ENCODE peak calls at places on chromosomes 11 and 22, in five cellular contexts. X is cardiac fibroblast, L is bronchial epithelial cell, K is AG04449, S is coronary artery. Q is an unnamed sample.

GRCh38 chr11:61714316-61714715 is 34.1 kb downstream of the DAGLA start:
- DNase-seq in X (no peak), L (no peak), K (no peak), S (no peak), Q (no peak)

GRCh38 chr11:114076974-114077373 is 17.5 kb downstream of the ZBTB16 start:
- DNase-seq in X (no peak), L (no peak), K (no peak), S (no peak), Q (no peak)

GRCh38 chr11:11407065-11407737 is 54.2 kb upstream of the CSNK2A3 start:
- DNase-seq in X (no peak), L (no peak), K (no peak), S (no peak), Q (no peak)

GRCh38 chr22:47570851-47571250 is 808.4 kb downstream of the TBC1D22A start:
- DNase-seq in X (no peak), L (no peak), K (no peak), S (no peak), Q (no peak)

GRCh38 chr22:39712938-39713525 is 142.5 kb downstream of the CACNA1I start:
- DNase-seq in X (no peak), L (no peak), K (no peak), S (no peak), Q (no peak)

GRCh38 chr11:33779849-33780528 is 5.7 kb upstream of the FBXO3 start:
- DNase-seq in X (peak), L (peak), K (no peak), S (no peak), Q (no peak)

GRCh38 chr22:47599753-47600152 is 837.3 kb downstream of the TBC1D22A start:
- DNase-seq in X (no peak), L (no peak), K (no peak), S (no peak), Q (no peak)

GRCh38 chr22:38735465-38736256 is 20.1 kb downstream of the SUN2 start:
- DNase-seq in X (no peak), L (no peak), K (no peak), S (no peak), Q (no peak)

GRCh38 chr11:1829039-1829820 is 5.6 kb upstream of the SYT8 start:
- DNase-seq in X (peak), L (peak), K (peak), S (no peak), Q (no peak)

GRCh38 chr11:954392-955144 is 28.9 kb downstream of the AP2A2 start:
- DNase-seq in X (no peak), L (no peak), K (no peak), S (no peak), Q (no peak)

GRCh38 chr11:64894070-64894811 is 15.8 kb upstream of the EHD1 start:
- DNase-seq in X (peak), L (peak), K (no peak), S (peak), Q (peak)

GRCh38 chr11:96155627-96156378 is 187.2 kb downstream of the MAML2 start:
- DNase-seq in X (peak), L (peak), K (peak), S (peak), Q (no peak)

GRCh38 chr11:57422669-57423068 is 4.3 kb downstream of the SLC43A3 start:
- DNase-seq in X (no peak), L (no peak), K (no peak), S (no peak), Q (no peak)

GRCh38 chr11:115623021-115623451 is 118.8 kb upstream of the CADM1 start:
- DNase-seq in X (peak), L (peak), K (peak), S (peak), Q (no peak)

GRCh38 chr11:44861829-44862545 is 88.7 kb downstream of the TP53I11 start:
- DNase-seq in X (peak), L (peak), K (peak), S (peak), Q (no peak)

GRCh38 chr11:1782831-1783724 is 19.4 kb upstream of the CTSD start:
- DNase-seq in X (no peak), L (no peak), K (no peak), S (no peak), Q (no peak)

GRCh38 chr11:89175796-89176195 is 1.9 kb upstream of the TYR start:
- DNase-seq in X (no peak), L (no peak), K (no peak), S (no peak), Q (no peak)

GRCh38 chr22:39622881-39623367 is 52.4 kb downstream of the CACNA1I start:
- DNase-seq in X (peak), L (peak), K (no peak), S (no peak), Q (peak)

GRCh38 chr11:96154802-96155520 is 188.0 kb downstream of the MAML2 start:
- DNase-seq in X (peak), L (peak), K (no peak), S (no peak), Q (no peak)

GRCh38 chr11:46876471-46876870 is 30.4 kb upstream of the CKAP5 start:
- DNase-seq in X (no peak), L (no peak), K (no peak), S (no peak), Q (no peak)

GRCh38 chr11:73399159-73400090 is 23.2 kb downstream of the RELT start:
- DNase-seq in X (peak), L (no peak), K (no peak), S (peak), Q (no peak)

DNA sequence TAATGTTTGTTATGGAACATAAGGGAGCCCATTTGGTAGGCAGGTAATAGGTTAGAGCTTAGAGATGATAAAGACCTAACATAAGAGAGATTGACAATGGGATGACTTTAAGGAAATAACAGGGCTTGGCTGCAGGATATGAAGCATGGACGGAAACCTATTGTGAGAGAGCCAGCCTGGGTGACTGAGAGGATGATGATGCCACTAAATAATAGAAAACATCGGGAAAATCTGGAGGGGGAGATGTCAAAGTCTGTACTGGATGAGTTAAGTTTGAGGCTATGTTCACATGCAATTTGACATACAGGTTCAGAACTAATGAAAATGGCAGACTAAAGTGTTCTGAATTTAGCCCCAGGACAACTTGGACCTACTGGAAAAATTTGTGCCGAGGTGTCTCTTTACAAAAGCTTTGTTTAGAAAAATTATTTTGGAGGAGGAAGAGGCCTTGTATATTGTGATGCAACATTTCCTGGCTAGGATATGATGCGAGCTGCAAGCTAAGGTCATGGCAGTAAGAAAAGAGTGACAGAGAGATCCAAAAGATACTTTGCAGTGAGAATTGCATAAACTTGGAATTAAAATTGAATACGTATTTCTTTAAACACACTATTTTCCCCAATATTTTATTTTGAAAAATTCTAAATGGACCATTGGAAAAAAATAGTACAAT is 339.3 kb upstream of the PLET1 start:
- DNase-seq in X (peak), L (no peak), K (no peak), S (no peak), Q (no peak)
- TF ChIP-seq CTCF in X (no peak), L (no peak), K (no peak), S (no peak), Q (no peak)

GRCh38 chr22:46390105-46390651 is 54.7 kb downstream of the TRMU start:
- DNase-seq in X (no peak), L (no peak), K (no peak), S (no peak), Q (no peak)

GRCh38 chr22:46391486-46392136 is 56.1 kb downstream of the TRMU start:
- DNase-seq in X (no peak), L (peak), K (no peak), S (no peak), Q (no peak)

GRCh38 chr22:46389081-46389480 is 53.6 kb downstream of the TRMU start:
- DNase-seq in X (no peak), L (no peak), K (no peak), S (no peak), Q (no peak)

GRCh38 chr22:46392137-46392844 is 56.8 kb downstream of the TRMU start:
- DNase-seq in X (no peak), L (peak), K (no peak), S (no peak), Q (no peak)

DNA sequence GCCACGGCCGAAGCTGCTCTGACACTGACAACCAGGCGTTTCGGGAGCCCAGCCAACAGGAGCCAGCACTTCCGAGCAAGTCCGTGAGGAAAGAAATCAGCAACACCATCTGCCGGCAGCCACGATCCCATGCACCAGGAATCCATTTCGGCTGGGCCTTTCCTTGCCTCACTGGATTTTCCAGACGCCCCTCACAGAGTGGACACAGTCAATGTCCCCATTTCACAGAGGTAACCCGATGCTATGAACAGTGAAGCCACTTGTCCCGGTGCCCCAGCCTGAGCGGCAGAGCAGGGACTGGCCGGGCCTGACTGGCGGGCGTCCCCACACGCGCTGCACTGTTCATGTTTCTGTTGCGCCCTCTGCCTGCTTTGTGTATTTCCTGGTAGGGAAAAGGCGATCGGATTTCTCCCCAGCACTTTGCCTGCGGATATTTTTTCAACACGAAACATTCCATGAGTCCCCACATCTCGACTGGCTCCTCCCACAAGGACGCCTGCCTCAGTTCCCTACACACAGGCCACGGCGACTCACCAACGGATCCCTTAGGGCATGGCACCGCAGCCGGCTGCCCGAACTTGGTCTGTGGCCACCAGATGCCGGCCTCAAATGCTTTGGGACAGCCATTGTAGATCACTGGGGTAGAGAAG is 55.3 kb downstream of the TRMU start:
- DNase-seq in X (peak), L (peak), K (no peak), S (no peak), Q (no peak)
- TF ChIP-seq CTCF in X (peak), L (peak), K (peak), S (no peak), Q (no peak)

GRCh38 chr11:32487270-32487669 is 51.9 kb upstream of the WT1 start:
- DNase-seq in X (no peak), L (no peak), K (no peak), S (no peak), Q (peak)
- TF ChIP-seq CTCF in X (peak), L (peak), K (peak), S (no peak), Q (peak)

DNA sequence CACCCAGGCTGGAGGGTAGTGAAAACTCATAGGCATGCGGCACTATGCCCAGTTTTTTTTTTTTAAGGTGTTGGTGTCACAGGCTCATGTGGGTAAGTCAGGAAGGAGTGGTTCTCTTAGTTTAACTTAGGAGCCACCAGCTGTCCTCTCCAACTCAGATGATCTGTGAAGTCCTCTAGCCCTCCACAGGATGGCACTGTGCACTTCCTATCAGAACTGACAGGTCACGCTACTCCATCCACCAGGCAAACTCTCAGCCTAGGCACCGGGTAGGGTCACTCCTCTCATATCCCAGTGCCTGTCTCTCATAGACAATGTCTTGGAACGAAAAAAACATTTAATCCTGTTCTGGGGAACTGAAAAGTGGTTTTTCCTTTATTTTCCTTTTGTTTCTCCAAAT is 16.5 kb downstream of the NAP1L4 start:
- DNase-seq in X (peak), L (peak), K (no peak), S (no peak), Q (no peak)
- TF ChIP-seq CTCF in X (peak), L (peak), K (peak), S (no peak), Q (peak)

DNA sequence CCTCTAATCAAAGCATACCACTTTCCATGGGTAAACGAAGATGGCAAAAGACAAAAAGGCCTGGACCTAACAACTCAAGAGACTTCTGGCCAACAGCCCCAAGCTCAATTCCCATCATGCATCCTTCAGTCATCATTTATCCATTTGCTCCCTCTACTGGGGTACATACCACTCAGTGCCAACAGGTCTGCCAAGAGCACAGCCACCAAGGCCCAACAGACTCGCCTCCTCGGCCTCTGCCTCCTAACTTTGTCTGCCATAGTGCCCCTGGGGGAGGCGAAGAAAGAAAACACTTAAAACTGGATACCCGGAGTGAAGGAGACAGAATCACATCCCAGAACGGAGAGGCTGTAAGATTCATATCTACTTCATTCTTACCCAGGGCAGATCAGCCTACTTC is 1.1 kb downstream of the HYOU1 start:
- DNase-seq in X (peak), L (peak), K (no peak), S (no peak), Q (no peak)
- TF ChIP-seq CTCF in X (peak), L (no peak), K (peak), S (no peak), Q (no peak)